ENCODE peak calls at places on chromosomes 6 and 20, in six cellular contexts. A is glutamatergic neuron; R is B cell; K is retina; Z is HTR-8/SVneo; B is activated CD4-positive, alpha-beta T cell treated with anti-CD3 and anti-CD28 coated beads, Interleukin-2, amount 50 U/mL, for 4 hours. T is an unnamed sample.

GRCh38 chr6:25359191-25359861 is 80.2 kb downstream of the CARMIL1 start:
- DNase-seq in B (no peak), R (no peak), Z (peak), K (peak), A (no peak), T (no peak)

GRCh38 chr6:45663181-45664180 is 285.7 kb upstream of the SUPT3H start:
- DNase-seq in K (peak), B (peak), Z (no peak), A (peak), R (peak), T (no peak)

GRCh38 chr20:62052842-62053464 is 12.7 kb downstream of the TAF4 start:
- DNase-seq in K (no peak), R (no peak), Z (no peak), B (no peak), A (no peak), T (no peak)

GRCh38 chr6:21277601-21278043 is 315.9 kb upstream of the SOX4 start:
- DNase-seq in A (no peak), B (no peak), K (peak), Z (no peak), R (no peak), T (no peak)

GRCh38 chr6:163964778-163965177 is 550.3 kb downstream of the QKI start:
- DNase-seq in K (no peak), A (no peak), B (no peak), Z (no peak), R (no peak), T (no peak)

GRCh38 chr20:15814903-15815302 is 758.3 kb downstream of the KIF16B start:
- DNase-seq in R (no peak), A (no peak), B (no peak), K (no peak), Z (no peak), T (no peak)

GRCh38 chr6:28695671-28696537 is 170.2 kb downstream of the GPX5 start:
- DNase-seq in K (peak), R (no peak), Z (no peak), A (no peak), B (no peak), T (no peak)

GRCh38 chr20:48265791-48266190 is 480.5 kb upstream of the SULF2 start:
- DNase-seq in R (no peak), B (no peak), K (no peak), A (no peak), Z (no peak), T (no peak)

GRCh38 chr20:37345339-37346231 is at the start of gene SRC:
- DNase-seq in A (peak), K (peak), B (peak), Z (peak), R (peak), T (no peak)

GRCh38 chr20:3777726-3778629 is 3.3 kb downstream of the SPEF1 start:
- DNase-seq in K (peak), R (peak), B (no peak), A (peak), Z (no peak), T (no peak)

GRCh38 chr6:10951675-10952282 is 64.9 kb downstream of the SYCP2L start:
- DNase-seq in Z (peak), B (no peak), R (peak), A (no peak), K (peak), T (no peak)

GRCh38 chr6:63856271-63856670 is 220.7 kb downstream of the PHF3 start:
- DNase-seq in B (no peak), K (no peak), R (no peak), Z (no peak), A (no peak), T (no peak)

GRCh38 chr6:45737331-45738056 is 278.2 kb downstream of the CLIC5 start:
- DNase-seq in A (no peak), Z (no peak), B (no peak), K (no peak), R (no peak), T (peak)

GRCh38 chr20:63739129-63740069 is at the start of gene SLC2A4RG:
- DNase-seq in A (peak), R (peak), K (peak), Z (peak), B (no peak), T (no peak)

GRCh38 chr20:25273541-25274358 is 25.9 kb downstream of the PYGB start:
- DNase-seq in A (no peak), K (no peak), R (no peak), B (no peak), Z (no peak), T (no peak)

GRCh38 chr6:106084973-106085686 is 1.0 kb upstream of the PRDM1 start:
- DNase-seq in R (no peak), B (no peak), K (peak), A (no peak), Z (no peak), T (no peak)

GRCh38 chr20:49768204-49769124 is 44.2 kb upstream of the SLC9A8 start:
- DNase-seq in Z (peak), K (no peak), A (no peak), B (no peak), R (no peak), T (no peak)

GRCh38 chr6:37695857-37696219 is 1.8 kb downstream of the MDGA1 start:
- DNase-seq in Z (no peak), A (no peak), R (no peak), K (no peak), B (no peak), T (no peak)

GRCh38 chr20:58893355-58894151 is 41.0 kb downstream of the GNAS start:
- DNase-seq in A (no peak), K (no peak), R (no peak), Z (no peak), B (peak), T (no peak)

GRCh38 chr6:7467007-7467897 is 74.2 kb upstream of the DSP start:
- DNase-seq in R (no peak), B (no peak), Z (no peak), K (no peak), A (no peak), T (no peak)

GRCh38 chr20:17558154-17558940 is 11.5 kb upstream of the DSTN start:
- DNase-seq in R (no peak), K (no peak), B (peak), Z (peak), A (no peak), T (no peak)

GRCh38 chr6:26520088-26520839 is 17.9 kb upstream of the HMGN4 start:
- DNase-seq in K (peak), R (no peak), A (peak), Z (no peak), B (no peak), T (no peak)

GRCh38 chr6:37488464-37488863 is 11.2 kb downstream of the CCDC167 start:
- DNase-seq in R (no peak), A (no peak), Z (no peak), B (no peak), K (no peak), T (no peak)

GRCh38 chr20:2520617-2521016 is 11.9 kb upstream of the ZNF343 start:
- DNase-seq in B (no peak), K (no peak), R (no peak), A (no peak), Z (no peak), T (no peak)